ENCODE peak calls at places on chromosome 2, in five cellular contexts. One of them, this sample, is unnamed.

GRCh38 chr2:171807831-171808393 is 86.1 kb downstream of the SLC25A12 start:
- DNase-seq in astrocyte: no peak
- DNase-seq in GM13976: no peak
- DNase-seq in cardiac fibroblast: no peak
- DNase-seq in AG08395: no peak
- DNase-seq in this sample: no peak

GRCh38 chr2:65273344-65273743 is 45.7 kb downstream of the ACTR2 start:
- DNase-seq in astrocyte: no peak
- DNase-seq in GM13976: no peak
- DNase-seq in cardiac fibroblast: no peak
- DNase-seq in AG08395: no peak
- DNase-seq in this sample: no peak

GRCh38 chr2:105150231-105150630 is 91.3 kb upstream of the GPR45 start:
- DNase-seq in astrocyte: no peak
- DNase-seq in GM13976: no peak
- DNase-seq in cardiac fibroblast: no peak
- DNase-seq in AG08395: no peak
- DNase-seq in this sample: no peak

GRCh38 chr2:165251361-165251760 is 12.1 kb downstream of the SCN2A start:
- DNase-seq in astrocyte: no peak
- DNase-seq in GM13976: no peak
- DNase-seq in cardiac fibroblast: no peak
- DNase-seq in AG08395: no peak
- DNase-seq in this sample: no peak

GRCh38 chr2:76019130-76019529 is 308.4 kb upstream of the GCFC2 start:
- DNase-seq in astrocyte: no peak
- DNase-seq in GM13976: no peak
- DNase-seq in cardiac fibroblast: no peak
- DNase-seq in AG08395: no peak
- DNase-seq in this sample: no peak

GRCh38 chr2:51516667-51517066 is 484.7 kb upstream of the NRXN1 start:
- DNase-seq in astrocyte: no peak
- DNase-seq in GM13976: no peak
- DNase-seq in cardiac fibroblast: no peak
- DNase-seq in AG08395: no peak
- DNase-seq in this sample: no peak

GRCh38 chr2:172195836-172196376 is 93.2 kb upstream of the DLX2 start:
- DNase-seq in astrocyte: no peak
- DNase-seq in GM13976: no peak
- DNase-seq in cardiac fibroblast: no peak
- DNase-seq in AG08395: no peak
- DNase-seq in this sample: no peak

GRCh38 chr2:27638023-27638637 is 9.3 kb downstream of the GPN1 start:
- DNase-seq in astrocyte: peak; percentile 97
- DNase-seq in GM13976: no peak
- DNase-seq in cardiac fibroblast: peak; percentile 89
- DNase-seq in AG08395: peak; percentile 27
- DNase-seq in this sample: peak; percentile 87

GRCh38 chr2:33135645-33136044 is 188.9 kb downstream of the LTBP1 start:
- DNase-seq in astrocyte: no peak
- DNase-seq in GM13976: no peak
- DNase-seq in cardiac fibroblast: peak; percentile 61
- DNase-seq in AG08395: no peak
- DNase-seq in this sample: peak; percentile 39

GRCh38 chr2:230602562-230603230 is 109.9 kb upstream of the CAB39 start:
- DNase-seq in astrocyte: no peak
- DNase-seq in GM13976: peak; percentile 66
- DNase-seq in cardiac fibroblast: no peak
- DNase-seq in AG08395: no peak
- DNase-seq in this sample: no peak

GRCh38 chr2:228875152-228875875 is 395.8 kb downstream of the PID1 start:
- DNase-seq in astrocyte: peak; percentile 18
- DNase-seq in GM13976: no peak
- DNase-seq in cardiac fibroblast: peak; percentile 55
- DNase-seq in AG08395: peak; percentile 65
- DNase-seq in this sample: peak; percentile 37

This sample was measured in amniotic epithelial cell.